ENCODE peak calls at places on chromosomes 2 and 18, in six cellular contexts. G is ovary, W is spleen, S is thyroid gland, A is uterus, I is right lobe of liver. K is an unnamed sample.

GRCh38 chr2:135701442-135701841 is 40.2 kb upstream of the UBXN4 start:
- DNase-seq in G (no peak), W (no peak), S (no peak), A (no peak), I (no peak), K (no peak)

GRCh38 chr2:216694201-216694825 is 1.0 kb downstream of the IGFBP5 start:
- DNase-seq in G (peak; percentile 63), W (no peak), S (peak; percentile 79), A (peak; percentile 49), I (no peak), K (no peak)

GRCh38 chr18:58095251-58095650 is 51.2 kb downstream of the NEDD4L start:
- DNase-seq in G (no peak), W (no peak), S (no peak), A (no peak), I (no peak), K (no peak)

GRCh38 chr18:31274915-31275314 is 43.0 kb upstream of the DSG1 start:
- DNase-seq in G (peak; percentile 43), W (no peak), S (peak; percentile 32), A (no peak), I (peak; percentile 71), K (peak; percentile 9)

GRCh38 chr2:63189026-63189425 is 138.4 kb downstream of the OTX1 start:
- DNase-seq in G (no peak), W (no peak), S (no peak), A (no peak), I (peak; percentile 58), K (no peak)

GRCh38 chr2:198438326-198438725 is 633.9 kb downstream of the PLCL1 start:
- DNase-seq in G (no peak), W (no peak), S (no peak), A (no peak), I (no peak), K (no peak)

GRCh38 chr2:176997074-176997791 is 215.4 kb upstream of the HNRNPA3 start:
- DNase-seq in G (no peak), W (no peak), S (no peak), A (no peak), I (no peak), K (peak; percentile 24)

GRCh38 chr2:170582313-170582712 is 132.8 kb upstream of the SP5 start:
- DNase-seq in G (no peak), W (no peak), S (no peak), A (no peak), I (no peak), K (no peak)

GRCh38 chr18:65994294-65994693 is 243.5 kb downstream of the CDH7 start:
- DNase-seq in G (no peak), W (no peak), S (no peak), A (no peak), I (no peak), K (no peak)

GRCh38 chr2:242059566-242059965 is 190.0 kb downstream of the RTP5 start:
- DNase-seq in G (no peak), W (no peak), S (no peak), A (no peak), I (no peak), K (no peak)

GRCh38 chr2:234060236-234060635 is 9.7 kb downstream of the SPP2 start:
- DNase-seq in G (no peak), W (no peak), S (no peak), A (no peak), I (no peak), K (no peak)

GRCh38 chr2:236974206-236974605 is 111.5 kb upstream of the COPS8 start:
- DNase-seq in G (no peak), W (peak; percentile 25), S (no peak), A (no peak), I (no peak), K (no peak)

GRCh38 chr2:26633993-26634392 is 7.2 kb downstream of the CIB4 start:
- DNase-seq in G (no peak), W (no peak), S (no peak), A (no peak), I (no peak), K (no peak)

GRCh38 chr18:48801728-48802542 is 148.8 kb downstream of the SMAD7 start:
- DNase-seq in G (peak; percentile 21), W (peak; percentile 72), S (peak; percentile 5), A (peak; percentile 3), I (peak; percentile 69), K (no peak)

GRCh38 chr2:104872034-104872865 is 18.3 kb downstream of the POU3F3 start:
- DNase-seq in G (no peak), W (peak; percentile 73), S (no peak), A (no peak), I (no peak), K (no peak)

GRCh38 chr2:109372614-109373013 is 241.2 kb downstream of the SEPTIN10 start:
- DNase-seq in G (peak; percentile 2), W (no peak), S (peak; percentile 71), A (no peak), I (peak; percentile 17), K (no peak)

GRCh38 chr2:72012886-72013574 is 134.6 kb downstream of the CYP26B1 start:
- DNase-seq in G (no peak), W (no peak), S (no peak), A (no peak), I (no peak), K (no peak)

GRCh38 chr2:180006236-180006635 is 861 bp downstream of the CWC22 start:
- DNase-seq in G (no peak), W (no peak), S (no peak), A (no peak), I (no peak), K (no peak)

GRCh38 chr2:187989925-187990623 is 301.6 kb upstream of the GULP1 start:
- DNase-seq in G (no peak), W (no peak), S (no peak), A (no peak), I (no peak), K (no peak)

GRCh38 chr2:207711750-207712487 is 479 bp downstream of the CCNYL1 start:
- DNase-seq in G (peak; percentile 61), W (peak; percentile 95), S (peak; percentile 59), A (no peak), I (peak; percentile 62), K (peak; percentile 60)

GRCh38 chr2:36562973-36563532 is 34.9 kb downstream of the FEZ2 start:
- DNase-seq in G (no peak), W (no peak), S (no peak), A (no peak), I (no peak), K (peak; percentile 76)

GRCh38 chr2:109562421-109562820 is 51.3 kb downstream of the SEPTIN10 start:
- DNase-seq in G (no peak), W (no peak), S (no peak), A (no peak), I (no peak), K (no peak)

GRCh38 chr2:128172191-128172590 is 81.2 kb downstream of the UGGT1 start:
- DNase-seq in G (no peak), W (no peak), S (no peak), A (no peak), I (no peak), K (no peak)

GRCh38 chr2:27960237-27960912 is 69.8 kb downstream of the BABAM2 start:
- DNase-seq in G (no peak), W (no peak), S (no peak), A (no peak), I (no peak), K (no peak)

GRCh38 chr2:114421781-114422180 is 20.7 kb upstream of the DPP10 start:
- DNase-seq in G (no peak), W (no peak), S (no peak), A (no peak), I (no peak), K (no peak)

GRCh38 chr18:5295981-5296705 is 617 bp upstream of the ZBTB14 start:
- DNase-seq in G (peak; percentile 99), W (peak; percentile 99), S (peak; percentile 95), A (peak; percentile 98), I (peak; percentile 97), K (peak; percentile 96)
- TF ChIP-seq POLR2A in G (no peak), W (peak; percentile 32), S (peak; percentile 66), A (peak; percentile 55), I (peak; percentile 74), K (peak; percentile 88)

GRCh38 chr2:97928591-97928990 is 67.2 kb downstream of the TMEM131 start:
- DNase-seq in G (no peak), W (no peak), S (no peak), A (no peak), I (no peak), K (no peak)
- H3K4me1 ChIP-seq in G (peaks cover 5% of the 10 kb centered on the region), W (peaks cover 50% of the 10 kb centered on the region), S (no peaks in the 10 kb centered on the region), A (no peaks in the 10 kb centered on the region), I (peaks cover 7% of the 10 kb centered on the region), K (peaks cover 26% of the 10 kb centered on the region)

GRCh38 chr2:60771508-60771907 is 15.4 kb downstream of the PAPOLG start:
- DNase-seq in G (no peak), W (no peak), S (no peak), A (no peak), I (no peak), K (no peak)
- H3K36me3 ChIP-seq in G (no peaks in the 10 kb centered on the region), W (peaks cover 78% of the 10 kb centered on the region), S (peaks cover 34% of the 10 kb centered on the region), A (no peaks in the 10 kb centered on the region), I (no peaks in the 10 kb centered on the region), K (peaks cover 59% of the 10 kb centered on the region)

DNA sequence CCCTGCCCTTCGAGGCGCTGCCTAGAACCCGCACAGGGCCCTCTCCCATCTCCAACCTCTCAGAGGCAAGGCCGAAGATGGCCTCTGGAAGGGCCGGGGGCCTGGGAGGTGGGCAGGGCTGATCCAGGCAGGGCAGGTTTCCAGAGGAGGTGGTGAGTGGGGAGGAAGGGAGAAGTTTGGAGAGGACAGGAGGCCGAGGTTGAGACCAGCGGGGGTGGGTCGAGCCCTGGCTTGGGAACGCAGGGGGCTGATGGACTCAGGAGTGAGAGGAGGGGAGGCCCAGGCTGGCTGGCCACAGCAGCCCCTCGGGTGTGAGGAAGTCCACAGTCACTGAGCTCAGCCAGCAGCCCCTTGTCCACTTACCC is 10.5 kb downstream of the CAPN10 start:
- DNase-seq in G (peak; percentile 41), W (peak; percentile 65), S (peak; percentile 0), A (peak; percentile 10), I (peak; percentile 44), K (no peak)
- TF ChIP-seq POLR2A in G (no peak), W (no peak), S (no peak), A (no peak), I (no peak), K (no peak)

GRCh38 chr2:126671049-126671448 is 15.1 kb downstream of the GYPC start:
- DNase-seq in G (no peak), W (no peak), S (no peak), A (no peak), I (no peak), K (no peak)

GRCh38 chr2:126668254-126668653 is 12.3 kb downstream of the GYPC start:
- DNase-seq in G (no peak), W (no peak), S (no peak), A (no peak), I (no peak), K (no peak)

GRCh38 chr2:126671488-126671887 is 15.5 kb downstream of the GYPC start:
- DNase-seq in G (no peak), W (no peak), S (no peak), A (no peak), I (no peak), K (no peak)

GRCh38 chr2:126673215-126673614 is 17.3 kb downstream of the GYPC start:
- DNase-seq in G (no peak), W (no peak), S (no peak), A (no peak), I (no peak), K (no peak)

GRCh38 chr2:126669772-126670171 is 13.8 kb downstream of the GYPC start:
- DNase-seq in G (no peak), W (no peak), S (no peak), A (no peak), I (no peak), K (no peak)
- H3K4me1 ChIP-seq in G (peaks cover 11% of the 10 kb centered on the region), W (peaks cover 65% of the 10 kb centered on the region), S (peaks cover 17% of the 10 kb centered on the region), A (peaks cover 10% of the 10 kb centered on the region), I (no peaks in the 10 kb centered on the region), K (peaks cover 28% of the 10 kb centered on the region)

K was measured in adrenal gland.